ENCODE peak calls at places on chromosomes 6 and 20, in six cellular contexts. G, P, Q, I, Y and T are unnamed samples.

GRCh38 chr6:127833336-127833735 is 67.5 kb downstream of the THEMIS start:
- DNase-seq in Y (no peak), G (no peak), P (no peak), I (no peak), Q (no peak), T (no peak)

GRCh38 chr20:47969426-47969825 is 184.1 kb upstream of the SULF2 start:
- DNase-seq in I (no peak), Q (no peak), G (no peak), P (no peak), Y (no peak), T (no peak)

GRCh38 chr6:105483492-105483891 is 80.6 kb upstream of the PREP start:
- DNase-seq in Q (peak), Y (no peak), P (no peak), I (no peak), G (no peak), T (peak)

GRCh38 chr6:41836022-41836659 is 48.6 kb downstream of the TOMM6 start:
- DNase-seq in Y (no peak), Q (peak), I (no peak), P (no peak), G (no peak), T (peak)

GRCh38 chr6:130457605-130458004 is 91.8 kb downstream of the TMEM200A start:
- DNase-seq in G (no peak), I (no peak), P (no peak), Y (no peak), Q (no peak), T (peak)

GRCh38 chr6:9404351-9405146 is 969.2 kb upstream of the SLC35B3 start:
- DNase-seq in P (no peak), Q (peak), G (no peak), Y (no peak), I (no peak), T (no peak)

GRCh38 chr6:150697515-150697914 is 97.8 kb downstream of the PLEKHG1 start:
- DNase-seq in I (no peak), P (no peak), Q (peak), Y (no peak), G (no peak), T (peak)

GRCh38 chr20:10721112-10721896 is 47.5 kb upstream of the JAG1 start:
- DNase-seq in P (no peak), I (no peak), G (no peak), Q (no peak), Y (no peak), T (no peak)

GRCh38 chr6:3403244-3404154 is 53.4 kb downstream of the SLC22A23 start:
- DNase-seq in G (no peak), P (no peak), Q (no peak), Y (peak), I (peak), T (peak)

GRCh38 chr6:30646450-30647038 is 389 bp upstream of the C6orf136 start:
- DNase-seq in P (no peak), Q (peak), Y (peak), I (peak), G (peak), T (no peak)

GRCh38 chr6:138454976-138455706 is 44.2 kb downstream of the NHSL1 start:
- DNase-seq in Y (peak), Q (no peak), G (peak), P (peak), I (peak), T (no peak)

GRCh38 chr20:47289096-47289495 is 67.4 kb downstream of the ZMYND8 start:
- DNase-seq in G (no peak), P (no peak), Q (no peak), Y (no peak), I (no peak), T (no peak)

GRCh38 chr6:34531580-34532201 is 24.4 kb downstream of the SPDEF start:
- DNase-seq in P (peak), Q (peak), G (peak), Y (no peak), I (peak), T (peak)

GRCh38 chr6:80348263-80348662 is 241.8 kb downstream of the BCKDHB start:
- DNase-seq in Q (no peak), I (no peak), G (peak), P (no peak), Y (no peak), T (no peak)

GRCh38 chr20:5918856-5919633 is 31.3 kb downstream of the TRMT6 start:
- DNase-seq in Y (no peak), G (no peak), P (no peak), I (no peak), Q (peak), T (peak)

GRCh38 chr6:157325069-157325805 is 1.9 kb upstream of the TMEM242 start:
- DNase-seq in Q (no peak), I (no peak), P (no peak), G (no peak), Y (no peak), T (no peak)

GRCh38 chr6:32554269-32554919 is 24.3 kb upstream of the HLA-DRB5 start:
- DNase-seq in P (no peak), Q (no peak), I (no peak), G (no peak), Y (no peak), T (no peak)

GRCh38 chr6:34837500-34837899 is 45.6 kb downstream of the BLTP3A start:
- DNase-seq in Y (no peak), Q (no peak), G (no peak), P (no peak), I (no peak), T (no peak)

GRCh38 chr6:44264154-44265002 is 973 bp downstream of the NFKBIE start:
- DNase-seq in Q (no peak), P (peak), Y (peak), I (peak), G (no peak), T (no peak)

GRCh38 chr20:7654231-7654630 is 286.0 kb downstream of the HAO1 start:
- DNase-seq in Y (no peak), P (no peak), Q (no peak), I (no peak), G (no peak), T (no peak)

GRCh38 chr20:55139173-55139765 is 663.9 kb downstream of the DOK5 start:
- DNase-seq in P (no peak), I (no peak), Q (no peak), G (no peak), Y (no peak), T (no peak)

GRCh38 chr6:51613558-51613957 is 473.9 kb downstream of the PKHD1 start:
- DNase-seq in Q (no peak), G (no peak), I (no peak), P (no peak), Y (no peak), T (no peak)

GRCh38 chr6:2980465-2980855 is 9.1 kb upstream of the SERPINB6 start:
- DNase-seq in Q (no peak), P (no peak), Y (no peak), I (no peak), G (no peak), T (no peak)

GRCh38 chr6:157985378-157986155 is 3.9 kb downstream of the SYNJ2 start:
- DNase-seq in I (no peak), P (no peak), Y (no peak), G (no peak), Q (no peak), T (no peak)

GRCh38 chr6:21501815-21502214 is 91.7 kb upstream of the SOX4 start:
- DNase-seq in I (no peak), Y (no peak), G (no peak), Q (no peak), P (no peak), T (no peak)

GRCh38 chr6:45647341-45648138 is 269.8 kb upstream of the SUPT3H start:
- DNase-seq in Q (no peak), P (no peak), I (no peak), G (no peak), Y (no peak), T (no peak)

GRCh38 chr20:22686097-22686496 is 101.7 kb upstream of the FOXA2 start:
- DNase-seq in I (peak), Q (peak), Y (peak), G (peak), P (no peak), T (peak)

GRCh38 chr6:105259912-105260889 is 80.4 kb upstream of the POPDC3 start:
- DNase-seq in P (no peak), Q (no peak), G (peak), I (no peak), Y (no peak), T (no peak)

GRCh38 chr6:34391711-34392496 is 565 bp downstream of the NUDT3 start:
- DNase-seq in Y (peak), G (peak), Q (peak), P (peak), I (peak), T (peak)

GRCh38 chr6:32081168-32081624 is 27.9 kb downstream of the TNXB start:
- DNase-seq in Y (no peak), I (peak), G (peak), Q (peak), P (no peak), T (peak)

GRCh38 chr20:1764136-1765033 is 106.8 kb upstream of the SIRPG start:
- DNase-seq in G (peak), P (peak), I (peak), Q (peak), Y (peak), T (peak)

GRCh38 chr20:63934271-63935068 is 21.7 kb downstream of the UCKL1 start:
- DNase-seq in G (no peak), I (no peak), Q (no peak), Y (no peak), P (no peak), T (no peak)

GRCh38 chr6:143684484-143684883 is 6.7 kb downstream of the PHACTR2 start:
- DNase-seq in G (no peak), I (no peak), Y (no peak), Q (no peak), P (no peak), T (no peak)

GRCh38 chr6:26022166-26022510 is 59.5 kb downstream of the TRIM38 start:
- DNase-seq in I (no peak), G (peak), Y (peak), Q (peak), P (peak), T (peak)

GRCh38 chr20:53597085-53597482 is 3.4 kb upstream of the ZNF217 start:
- DNase-seq in Q (peak), G (no peak), Y (no peak), P (no peak), I (no peak), T (peak)

GRCh38 chr20:63686492-63687321 is 9.7 kb upstream of the TNFRSF6B start:
- DNase-seq in Y (peak), I (peak), Q (peak), P (no peak), G (peak), T (peak)

GRCh38 chr6:82877213-82878195 is 188.1 kb downstream of the UBE3D start:
- DNase-seq in Y (no peak), P (no peak), I (no peak), G (no peak), Q (no peak), T (no peak)

GRCh38 chr6:125302840-125303511 is 1.2 kb upstream of the HDDC2 start:
- DNase-seq in Q (no peak), I (no peak), Y (no peak), G (no peak), P (no peak), T (no peak)

GRCh38 chr6:125300992-125301434 is 754 bp downstream of the HDDC2 start:
- DNase-seq in Y (no peak), Q (peak), I (no peak), G (no peak), P (no peak), T (peak)

GRCh38 chr6:125296461-125296860 is 5.3 kb downstream of the HDDC2 start:
- DNase-seq in I (no peak), Y (no peak), Q (no peak), P (no peak), G (no peak), T (no peak)

GRCh38 chr6:125301435-125302391 is at the start of gene HDDC2:
- DNase-seq in Y (peak), P (peak), Q (peak), G (peak), I (peak), T (peak)

DNA sequence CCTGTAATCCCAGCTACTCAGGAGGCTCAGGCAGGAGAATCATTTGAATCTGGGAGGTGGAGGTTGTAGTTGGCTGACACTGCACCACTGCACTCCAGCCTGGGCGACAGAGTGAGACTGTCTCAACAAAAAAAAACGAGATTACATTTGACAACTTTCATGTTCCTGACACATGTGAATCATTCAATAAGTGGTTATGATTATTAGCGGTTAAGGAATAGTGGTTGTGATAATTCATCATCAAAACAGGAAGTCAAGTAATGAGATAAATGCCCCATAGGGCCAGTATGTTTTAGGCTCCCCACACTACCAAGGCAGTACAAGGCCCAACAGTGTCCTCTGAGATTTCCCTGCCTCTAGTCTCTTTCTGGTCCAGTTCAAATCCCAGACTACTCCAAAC is 2.5 kb downstream of the HDDC2 start:
- DNase-seq in G (no peak), Y (no peak), Q (no peak), I (no peak), P (no peak), T (no peak)
- H3K4me3 ChIP-seq in G (no peak), Y (no peak), Q (no peak), I (no peak), P (no peak), T (no peak)

GRCh38 chr6:109096198-109096597 is 891 bp downstream of the CEP57L1 start:
- DNase-seq in G (no peak), I (no peak), P (no peak), Q (no peak), Y (no peak), T (no peak)

GRCh38 chr6:109095036-109095820 is at the start of gene CEP57L1:
- DNase-seq in P (peak), Q (peak), Y (peak), I (peak), G (peak), T (peak)

GRCh38 chr6:109095821-109096084 is 446 bp downstream of the CEP57L1 start:
- DNase-seq in G (no peak), Q (no peak), P (no peak), Y (no peak), I (no peak), T (no peak)

GRCh38 chr6:109093732-109094131 is 914 bp downstream of the SESN1 start:
- DNase-seq in Y (no peak), I (no peak), Q (no peak), P (no peak), G (no peak), T (peak)

GRCh38 chr6:109094351-109095035 is at the start of gene SESN1:
- DNase-seq in Q (peak), Y (peak), P (peak), G (peak), I (peak), T (peak)
- TF ChIP-seq CTCF in Q (no peak), Y (peak), P (no peak), G (no peak), I (no peak), T (no peak)

GRCh38 chr6:119024111-119024510 is 54.4 kb downstream of the FAM184A start:
- DNase-seq in G (no peak), P (no peak), I (no peak), Y (no peak), Q (no peak), T (no peak)
- H3K4me3 ChIP-seq in G (no peak), P (no peak), I (no peak), Y (no peak), Q (no peak), T (no peak)

DNA sequence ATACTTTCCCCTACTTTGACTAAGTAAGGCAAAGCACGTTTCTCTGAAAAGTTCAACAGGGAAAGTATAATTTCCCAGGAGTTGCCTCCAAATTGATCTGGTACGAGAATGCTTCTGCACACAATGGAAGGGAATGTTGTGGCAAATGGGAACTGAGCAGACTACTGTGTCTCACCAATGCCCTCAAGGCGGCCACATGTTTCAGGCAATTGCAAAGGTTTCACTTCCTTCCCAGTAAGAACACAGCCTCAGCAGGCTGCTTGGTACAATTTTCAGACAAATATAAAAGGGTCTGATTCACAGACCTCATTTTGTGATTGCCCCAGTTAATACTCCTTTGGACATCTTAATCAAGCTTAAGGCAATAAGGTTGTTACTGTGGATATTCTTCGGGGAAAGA is 71.2 kb downstream of the KIAA0319 start:
- DNase-seq in P (no peak), I (no peak), Y (no peak), Q (no peak), G (no peak), T (no peak)
- TF ChIP-seq CTCF in P (no peak), I (no peak), Y (no peak), Q (no peak), G (no peak), T (no peak)

GRCh38 chr6:159729598-159729997 is 2.3 kb downstream of the WTAP start:
- DNase-seq in P (no peak), G (no peak), Y (no peak), Q (peak), I (no peak), T (peak)

GRCh38 chr6:159726918-159727716 is at the start of gene WTAP:
- DNase-seq in Q (peak), G (peak), P (peak), I (peak), Y (peak), T (peak)

GRCh38 chr6:159728552-159728951 is 1.2 kb downstream of the WTAP start:
- DNase-seq in Y (no peak), Q (no peak), P (no peak), I (no peak), G (no peak), T (no peak)

GRCh38 chr6:159727717-159728440 is 573 bp downstream of the WTAP start:
- DNase-seq in I (no peak), G (no peak), Q (peak), Y (no peak), P (peak), T (peak)

DNA sequence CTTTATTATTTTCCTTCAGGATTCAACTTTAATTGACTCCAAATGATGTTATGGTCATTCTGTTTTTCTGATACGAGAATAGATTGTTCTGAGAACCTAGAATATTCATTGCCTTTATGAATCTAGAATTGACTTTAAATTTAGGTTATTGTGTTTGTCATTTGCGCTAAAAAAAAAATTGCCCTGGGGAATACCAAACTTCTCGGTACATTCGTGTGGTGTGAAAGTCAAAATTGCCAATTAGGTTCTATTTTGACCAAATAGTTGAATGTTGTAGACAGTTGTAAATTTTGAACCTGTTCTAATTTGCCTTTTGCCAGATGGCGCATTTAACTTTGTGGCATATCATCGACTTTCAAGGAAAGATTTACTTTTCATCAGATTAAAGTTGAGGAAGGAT is 3.0 kb downstream of the WTAP start:
- DNase-seq in Y (no peak), G (no peak), I (no peak), P (no peak), Q (no peak), T (no peak)
- H3K4me3 ChIP-seq in Y (peak), G (no peak), I (no peak), P (no peak), Q (peak), T (no peak)

GRCh38 chr20:8829232-8829631 is 239.7 kb upstream of the PLCB4 start:
- DNase-seq in Y (no peak), G (no peak), I (no peak), Q (no peak), P (no peak), T (no peak)
- TF ChIP-seq CTCF in Y (no peak), G (no peak), I (no peak), Q (peak), P (no peak), T (peak)